ENCODE peak calls at places on chromosomes 5 and 9, in ten cellular contexts. One of them, this sample, is unnamed.

GRCh38 chr9:133739408-133740280 is 1.5 kb upstream of the SARDH start:
- DNase-seq in ecto neural progenitor cell: peak
- DNase-seq in glutamatergic neuron: no peak
- DNase-seq in 8988T: no peak
- DNase-seq in M059J: no peak
- DNase-seq in activated CD4-positive, alpha-beta memory T cell treated with anti-CD3 and anti-CD28 coated beads for 36 hours: no peak
- DNase-seq in type B pancreatic cell: peak
- DNase-seq in NCI-H1092: no peak
- DNase-seq in HCT116: no peak
- DNase-seq in lower leg skin: no peak
- DNase-seq in this sample: no peak

GRCh38 chr9:124285903-124286291 is 28.1 kb downstream of the NEK6 start:
- DNase-seq in HCT116: no peak
- DNase-seq in 8988T: no peak
- DNase-seq in type B pancreatic cell: no peak
- DNase-seq in ecto neural progenitor cell: no peak
- DNase-seq in lower leg skin: peak
- DNase-seq in NCI-H1092: no peak
- DNase-seq in activated CD4-positive, alpha-beta memory T cell treated with anti-CD3 and anti-CD28 coated beads for 36 hours: peak
- DNase-seq in glutamatergic neuron: no peak
- DNase-seq in M059J: peak
- DNase-seq in this sample: peak

GRCh38 chr9:137064027-137064879 is 6.1 kb downstream of the SAPCD2 start:
- DNase-seq in 8988T: peak
- DNase-seq in type B pancreatic cell: no peak
- DNase-seq in HCT116: no peak
- DNase-seq in M059J: peak
- DNase-seq in glutamatergic neuron: peak
- DNase-seq in ecto neural progenitor cell: peak
- DNase-seq in NCI-H1092: peak
- DNase-seq in lower leg skin: no peak
- DNase-seq in activated CD4-positive, alpha-beta memory T cell treated with anti-CD3 and anti-CD28 coated beads for 36 hours: peak
- DNase-seq in this sample: no peak

GRCh38 chr5:84274585-84275468 is 109.9 kb downstream of the EDIL3 start:
- DNase-seq in lower leg skin: peak
- DNase-seq in NCI-H1092: no peak
- DNase-seq in HCT116: peak
- DNase-seq in type B pancreatic cell: no peak
- DNase-seq in M059J: peak
- DNase-seq in 8988T: no peak
- DNase-seq in ecto neural progenitor cell: no peak
- DNase-seq in glutamatergic neuron: peak
- DNase-seq in activated CD4-positive, alpha-beta memory T cell treated with anti-CD3 and anti-CD28 coated beads for 36 hours: no peak
- DNase-seq in this sample: peak

GRCh38 chr5:20636686-20637085 is 648.7 kb upstream of the CDH18 start:
- DNase-seq in type B pancreatic cell: no peak
- DNase-seq in ecto neural progenitor cell: no peak
- DNase-seq in M059J: no peak
- DNase-seq in activated CD4-positive, alpha-beta memory T cell treated with anti-CD3 and anti-CD28 coated beads for 36 hours: no peak
- DNase-seq in lower leg skin: no peak
- DNase-seq in HCT116: no peak
- DNase-seq in glutamatergic neuron: no peak
- DNase-seq in 8988T: no peak
- DNase-seq in NCI-H1092: no peak
- DNase-seq in this sample: no peak

GRCh38 chr9:111190352-111190751 is 139.7 kb downstream of the OR2K2 start:
- DNase-seq in type B pancreatic cell: no peak
- DNase-seq in NCI-H1092: no peak
- DNase-seq in activated CD4-positive, alpha-beta memory T cell treated with anti-CD3 and anti-CD28 coated beads for 36 hours: no peak
- DNase-seq in M059J: no peak
- DNase-seq in HCT116: no peak
- DNase-seq in ecto neural progenitor cell: no peak
- DNase-seq in glutamatergic neuron: no peak
- DNase-seq in 8988T: no peak
- DNase-seq in lower leg skin: no peak
- DNase-seq in this sample: no peak

GRCh38 chr9:37531699-37532098 is 44.5 kb downstream of the FBXO10 start:
- DNase-seq in NCI-H1092: no peak
- DNase-seq in 8988T: no peak
- DNase-seq in HCT116: no peak
- DNase-seq in M059J: no peak
- DNase-seq in activated CD4-positive, alpha-beta memory T cell treated with anti-CD3 and anti-CD28 coated beads for 36 hours: peak
- DNase-seq in glutamatergic neuron: no peak
- DNase-seq in type B pancreatic cell: no peak
- DNase-seq in ecto neural progenitor cell: no peak
- DNase-seq in lower leg skin: no peak
- DNase-seq in this sample: no peak

GRCh38 chr5:71972777-71973473 is 134.3 kb upstream of the MAP1B start:
- DNase-seq in M059J: no peak
- DNase-seq in type B pancreatic cell: no peak
- DNase-seq in ecto neural progenitor cell: no peak
- DNase-seq in activated CD4-positive, alpha-beta memory T cell treated with anti-CD3 and anti-CD28 coated beads for 36 hours: no peak
- DNase-seq in lower leg skin: no peak
- DNase-seq in glutamatergic neuron: no peak
- DNase-seq in 8988T: no peak
- DNase-seq in NCI-H1092: no peak
- DNase-seq in HCT116: no peak
- DNase-seq in this sample: no peak

GRCh38 chr9:121233906-121234901 is 32.5 kb upstream of the RAB14 start:
- DNase-seq in M059J: peak
- DNase-seq in glutamatergic neuron: no peak
- DNase-seq in ecto neural progenitor cell: no peak
- DNase-seq in lower leg skin: no peak
- DNase-seq in NCI-H1092: no peak
- DNase-seq in activated CD4-positive, alpha-beta memory T cell treated with anti-CD3 and anti-CD28 coated beads for 36 hours: no peak
- DNase-seq in HCT116: no peak
- DNase-seq in 8988T: no peak
- DNase-seq in type B pancreatic cell: no peak
- DNase-seq in this sample: no peak

GRCh38 chr5:17094830-17095229 is 122.6 kb upstream of the BASP1 start:
- DNase-seq in lower leg skin: no peak
- DNase-seq in M059J: no peak
- DNase-seq in 8988T: no peak
- DNase-seq in type B pancreatic cell: no peak
- DNase-seq in glutamatergic neuron: no peak
- DNase-seq in activated CD4-positive, alpha-beta memory T cell treated with anti-CD3 and anti-CD28 coated beads for 36 hours: no peak
- DNase-seq in ecto neural progenitor cell: no peak
- DNase-seq in HCT116: no peak
- DNase-seq in NCI-H1092: no peak
- DNase-seq in this sample: no peak

GRCh38 chr5:15383469-15383868 is 116.5 kb upstream of the FBXL7 start:
- DNase-seq in ecto neural progenitor cell: no peak
- DNase-seq in activated CD4-positive, alpha-beta memory T cell treated with anti-CD3 and anti-CD28 coated beads for 36 hours: no peak
- DNase-seq in lower leg skin: no peak
- DNase-seq in M059J: peak
- DNase-seq in HCT116: no peak
- DNase-seq in type B pancreatic cell: no peak
- DNase-seq in glutamatergic neuron: no peak
- DNase-seq in NCI-H1092: no peak
- DNase-seq in 8988T: no peak
- DNase-seq in this sample: no peak

GRCh38 chr5:35651002-35651756 is 33.5 kb downstream of the SPEF2 start:
- DNase-seq in glutamatergic neuron: peak
- DNase-seq in type B pancreatic cell: no peak
- DNase-seq in 8988T: no peak
- DNase-seq in activated CD4-positive, alpha-beta memory T cell treated with anti-CD3 and anti-CD28 coated beads for 36 hours: peak
- DNase-seq in NCI-H1092: no peak
- DNase-seq in M059J: peak
- DNase-seq in ecto neural progenitor cell: peak
- DNase-seq in HCT116: peak
- DNase-seq in lower leg skin: no peak
- DNase-seq in this sample: peak

GRCh38 chr5:127228540-127229184 is 61.9 kb upstream of the MEGF10 start:
- DNase-seq in ecto neural progenitor cell: peak
- DNase-seq in activated CD4-positive, alpha-beta memory T cell treated with anti-CD3 and anti-CD28 coated beads for 36 hours: no peak
- DNase-seq in HCT116: no peak
- DNase-seq in lower leg skin: no peak
- DNase-seq in M059J: no peak
- DNase-seq in glutamatergic neuron: no peak
- DNase-seq in type B pancreatic cell: no peak
- DNase-seq in 8988T: no peak
- DNase-seq in NCI-H1092: no peak
- DNase-seq in this sample: no peak